ENCODE peak calls at places on chromosome 1, in seven cellular contexts. D is activated T-cell treated with anti-CD3 and anti-CD28 coated beads for 1 hour; A is activated CD8-positive, alpha-beta memory T cell treated with anti-CD3 and anti-CD28 coated beads, Interleukin-2, amount 50 U/mL, for 48 hours; P is pancreas; Y is dorsolateral prefrontal cortex; K is GM06990; T is B cell. Z is an unnamed sample.

GRCh38 chr1:246583448-246584185 is 17.4 kb downstream of the CNST start:
- DNase-seq in D (no peak), A (no peak), P (no peak), Y (no peak), K (no peak), T (no peak), Z (no peak)

GRCh38 chr1:1239624-1240347 is 6.7 kb downstream of the C1QTNF12 start:
- DNase-seq in D (no peak), A (no peak), P (no peak), Y (no peak), K (no peak), T (no peak), Z (no peak)

GRCh38 chr1:15703562-15703961 is 19.4 kb downstream of the PLEKHM2 start:
- DNase-seq in D (no peak), A (no peak), P (peak; percentile 69), Y (peak; percentile 50), K (no peak), T (no peak), Z (no peak)

GRCh38 chr1:27872802-27873665 is 690 bp downstream of the THEMIS2 start:
- DNase-seq in D (no peak), A (peak; percentile 70), P (peak; percentile 58), Y (no peak), K (peak; percentile 68), T (peak; percentile 49), Z (no peak)

GRCh38 chr1:7048395-7048794 is 263.1 kb downstream of the CAMTA1 start:
- DNase-seq in D (no peak), A (no peak), P (no peak), Y (no peak), K (no peak), T (no peak), Z (no peak)

GRCh38 chr1:6686294-6686693 is 15.3 kb downstream of the DNAJC11 start:
- DNase-seq in D (no peak), A (no peak), P (no peak), Y (no peak), K (no peak), T (no peak), Z (no peak)

GRCh38 chr1:56585985-56586384 is 6.6 kb upstream of the PLPP3 start:
- DNase-seq in D (no peak), A (no peak), P (no peak), Y (no peak), K (no peak), T (no peak), Z (no peak)

GRCh38 chr1:154466136-154466665 is 35.8 kb upstream of the TDRD10 start:
- DNase-seq in D (no peak), A (no peak), P (no peak), Y (no peak), K (no peak), T (no peak), Z (no peak)

GRCh38 chr1:197391303-197392226 is 123.5 kb downstream of the CRB1 start:
- DNase-seq in D (no peak), A (no peak), P (no peak), Y (no peak), K (no peak), T (no peak), Z (no peak)

GRCh38 chr1:205043866-205044265 is 854 bp downstream of the CNTN2 start:
- DNase-seq in D (no peak), A (no peak), P (no peak), Y (no peak), K (no peak), T (no peak), Z (no peak)

GRCh38 chr1:226495716-226496115 is 52.8 kb upstream of the STUM start:
- DNase-seq in D (no peak), A (no peak), P (peak; percentile 78), Y (no peak), K (no peak), T (no peak), Z (no peak)

GRCh38 chr1:95138223-95138622 is 21.1 kb downstream of the TLCD4 start:
- DNase-seq in D (no peak), A (no peak), P (no peak), Y (no peak), K (no peak), T (no peak), Z (no peak)

GRCh38 chr1:116006486-116006964 is 30.2 kb downstream of the SLC22A15 start:
- DNase-seq in D (no peak), A (no peak), P (no peak), Y (no peak), K (no peak), T (no peak), Z (no peak)

GRCh38 chr1:225908013-225908640 is 15.9 kb downstream of the PYCR2 start:
- DNase-seq in D (no peak), A (no peak), P (no peak), Y (no peak), K (no peak), T (no peak), Z (no peak)

GRCh38 chr1:107609808-107610207 is 355.2 kb downstream of the VAV3 start:
- DNase-seq in D (no peak), A (no peak), P (no peak), Y (no peak), K (no peak), T (no peak), Z (no peak)

GRCh38 chr1:240508950-240509349 is 103.0 kb downstream of the GREM2 start:
- DNase-seq in D (no peak), A (no peak), P (no peak), Y (no peak), K (no peak), T (no peak), Z (peak; percentile 82)

GRCh38 chr1:172727956-172728603 is 69.2 kb downstream of the FASLG start:
- DNase-seq in D (no peak), A (no peak), P (no peak), Y (no peak), K (no peak), T (no peak), Z (peak; percentile 32)

GRCh38 chr1:211632117-211632807 is 43.2 kb downstream of the NEK2 start:
- DNase-seq in D (no peak), A (no peak), P (no peak), Y (no peak), K (no peak), T (no peak), Z (no peak)

GRCh38 chr1:221310180-221310579 is 430.9 kb downstream of the HLX start:
- DNase-seq in D (no peak), A (no peak), P (no peak), Y (no peak), K (no peak), T (no peak), Z (peak; percentile 28)

GRCh38 chr1:53725238-53725689 is 13.7 kb downstream of the GLIS1 start:
- DNase-seq in D (no peak), A (no peak), P (no peak), Y (no peak), K (no peak), T (no peak), Z (peak; percentile 18)

GRCh38 chr1:102178483-102178882 is 181.8 kb upstream of the OLFM3 start:
- DNase-seq in D (no peak), A (no peak), P (no peak), Y (no peak), K (no peak), T (no peak), Z (no peak)

GRCh38 chr1:110875216-110875731 is 2.3 kb downstream of the CD53 start:
- DNase-seq in D (no peak), A (peak; percentile 71), P (no peak), Y (no peak), K (peak; percentile 64), T (no peak), Z (no peak)

GRCh38 chr1:170932236-170932635 is 3.1 kb upstream of the MROH9 start:
- DNase-seq in D (no peak), A (no peak), P (no peak), Y (no peak), K (peak; percentile 26), T (no peak), Z (no peak)

GRCh38 chr1:53616927-53617326 is 122.0 kb downstream of the GLIS1 start:
- DNase-seq in D (no peak), A (peak; percentile 34), P (peak; percentile 19), Y (no peak), K (no peak), T (no peak), Z (no peak)

GRCh38 chr1:108644984-108645383 is 15.9 kb downstream of the HENMT1 start:
- DNase-seq in D (peak; percentile 24), A (peak; percentile 69), P (no peak), Y (no peak), K (no peak), T (no peak), Z (no peak)

GRCh38 chr1:221921936-221922335 is 180.0 kb upstream of the DUSP10 start:
- DNase-seq in D (no peak), A (no peak), P (no peak), Y (no peak), K (no peak), T (no peak), Z (no peak)

GRCh38 chr1:160421881-160422280 is 21.5 kb downstream of the VANGL2 start:
- DNase-seq in D (no peak), A (peak; percentile 25), P (no peak), Y (no peak), K (no peak), T (no peak), Z (no peak)

GRCh38 chr1:107057197-107058133 is 991 bp downstream of the PRMT6 start:
- DNase-seq in D (peak; percentile 13), A (peak; percentile 79), P (peak; percentile 89), Y (peak; percentile 67), K (peak; percentile 81), T (no peak), Z (peak; percentile 68)

GRCh38 chr1:242043165-242043564 is 44.3 kb upstream of the MAP1LC3C start:
- DNase-seq in D (no peak), A (no peak), P (no peak), Y (no peak), K (no peak), T (no peak), Z (no peak)

GRCh38 chr1:169060906-169061683 is 45.4 kb upstream of the ATP1B1 start:
- DNase-seq in D (no peak), A (no peak), P (no peak), Y (no peak), K (no peak), T (no peak), Z (no peak)

Z was measured in SK-N-DZ.